ENCODE peak calls at places on chromosomes 4 and X, in seven cellular contexts. One of them, this sample, is unnamed.

GRCh38 chrX:153818571-153819397 is 11.6 kb downstream of the PDZD4 start:
- DNase-seq in GM12891: peak; percentile 58
- DNase-seq in activated CD4-positive, alpha-beta T cell treated with anti-CD3 and anti-CD28 coated beads for 48 hours: peak; percentile 57
- DNase-seq in islet precursor cell: peak; percentile 72
- DNase-seq in hypothalamus: no peak
- DNase-seq in fibroblast of the conjunctiva: no peak
- DNase-seq in CD8-positive, alpha-beta memory T cell: peak; percentile 61
- DNase-seq in this sample: no peak

GRCh38 chr4:143404555-143404954 is 67.9 kb downstream of the GAB1 start:
- DNase-seq in activated CD4-positive, alpha-beta T cell treated with anti-CD3 and anti-CD28 coated beads for 48 hours: no peak
- DNase-seq in GM12891: no peak
- DNase-seq in fibroblast of the conjunctiva: no peak
- DNase-seq in CD8-positive, alpha-beta memory T cell: no peak
- DNase-seq in islet precursor cell: no peak
- DNase-seq in hypothalamus: no peak
- DNase-seq in this sample: peak; percentile 87

GRCh38 chr4:108700358-108700757 is 50.0 kb downstream of the OSTC start:
- DNase-seq in GM12891: no peak
- DNase-seq in fibroblast of the conjunctiva: no peak
- DNase-seq in hypothalamus: no peak
- DNase-seq in islet precursor cell: no peak
- DNase-seq in CD8-positive, alpha-beta memory T cell: no peak
- DNase-seq in activated CD4-positive, alpha-beta T cell treated with anti-CD3 and anti-CD28 coated beads for 48 hours: no peak
- DNase-seq in this sample: no peak

GRCh38 chr4:15779336-15779735 is 1.2 kb downstream of the CD38 start:
- DNase-seq in GM12891: no peak
- DNase-seq in fibroblast of the conjunctiva: peak; percentile 33
- DNase-seq in CD8-positive, alpha-beta memory T cell: no peak
- DNase-seq in islet precursor cell: peak; percentile 59
- DNase-seq in activated CD4-positive, alpha-beta T cell treated with anti-CD3 and anti-CD28 coated beads for 48 hours: no peak
- DNase-seq in hypothalamus: no peak
- DNase-seq in this sample: no peak

GRCh38 chr4:138051157-138051556 is 191.0 kb downstream of the SLC7A11 start:
- DNase-seq in GM12891: no peak
- DNase-seq in hypothalamus: no peak
- DNase-seq in islet precursor cell: no peak
- DNase-seq in fibroblast of the conjunctiva: no peak
- DNase-seq in CD8-positive, alpha-beta memory T cell: no peak
- DNase-seq in activated CD4-positive, alpha-beta T cell treated with anti-CD3 and anti-CD28 coated beads for 48 hours: no peak
- DNase-seq in this sample: no peak

GRCh38 chr4:184329235-184330007 is 111.7 kb upstream of the ENPP6 start:
- DNase-seq in hypothalamus: no peak
- DNase-seq in GM12891: no peak
- DNase-seq in islet precursor cell: no peak
- DNase-seq in CD8-positive, alpha-beta memory T cell: no peak
- DNase-seq in fibroblast of the conjunctiva: no peak
- DNase-seq in activated CD4-positive, alpha-beta T cell treated with anti-CD3 and anti-CD28 coated beads for 48 hours: no peak
- DNase-seq in this sample: no peak

GRCh38 chr4:30181918-30182317 is 538.3 kb upstream of the PCDH7 start:
- DNase-seq in fibroblast of the conjunctiva: no peak
- DNase-seq in CD8-positive, alpha-beta memory T cell: no peak
- DNase-seq in activated CD4-positive, alpha-beta T cell treated with anti-CD3 and anti-CD28 coated beads for 48 hours: no peak
- DNase-seq in islet precursor cell: no peak
- DNase-seq in GM12891: no peak
- DNase-seq in hypothalamus: no peak
- DNase-seq in this sample: no peak

GRCh38 chr4:93814141-93814540 is 14.4 kb upstream of the ATOH1 start:
- DNase-seq in GM12891: no peak
- DNase-seq in hypothalamus: no peak
- DNase-seq in activated CD4-positive, alpha-beta T cell treated with anti-CD3 and anti-CD28 coated beads for 48 hours: no peak
- DNase-seq in islet precursor cell: no peak
- DNase-seq in CD8-positive, alpha-beta memory T cell: no peak
- DNase-seq in fibroblast of the conjunctiva: no peak
- DNase-seq in this sample: no peak

GRCh38 chr4:170388255-170388654 is 298.5 kb upstream of the AADAT start:
- DNase-seq in activated CD4-positive, alpha-beta T cell treated with anti-CD3 and anti-CD28 coated beads for 48 hours: no peak
- DNase-seq in islet precursor cell: no peak
- DNase-seq in hypothalamus: no peak
- DNase-seq in fibroblast of the conjunctiva: no peak
- DNase-seq in CD8-positive, alpha-beta memory T cell: no peak
- DNase-seq in GM12891: no peak
- DNase-seq in this sample: no peak

GRCh38 chrX:100654256-100654655 is 10.3 kb downstream of the SRPX2 start:
- DNase-seq in activated CD4-positive, alpha-beta T cell treated with anti-CD3 and anti-CD28 coated beads for 48 hours: no peak
- DNase-seq in GM12891: no peak
- DNase-seq in islet precursor cell: no peak
- DNase-seq in CD8-positive, alpha-beta memory T cell: no peak
- DNase-seq in hypothalamus: no peak
- DNase-seq in fibroblast of the conjunctiva: no peak
- DNase-seq in this sample: no peak

GRCh38 chr4:112340048-112340447 is 42.9 kb downstream of the ALPK1 start:
- DNase-seq in GM12891: no peak
- DNase-seq in CD8-positive, alpha-beta memory T cell: no peak
- DNase-seq in hypothalamus: no peak
- DNase-seq in activated CD4-positive, alpha-beta T cell treated with anti-CD3 and anti-CD28 coated beads for 48 hours: no peak
- DNase-seq in fibroblast of the conjunctiva: no peak
- DNase-seq in islet precursor cell: no peak
- DNase-seq in this sample: no peak

GRCh38 chrX:41332408-41332987 is 1.5 kb upstream of the DDX3X start:
- DNase-seq in activated CD4-positive, alpha-beta T cell treated with anti-CD3 and anti-CD28 coated beads for 48 hours: peak; percentile 35
- DNase-seq in CD8-positive, alpha-beta memory T cell: no peak
- DNase-seq in fibroblast of the conjunctiva: no peak
- DNase-seq in islet precursor cell: no peak
- DNase-seq in GM12891: no peak
- DNase-seq in hypothalamus: no peak
- DNase-seq in this sample: no peak

GRCh38 chr4:57136281-57136680 is 26.1 kb upstream of the IGFBP7 start:
- DNase-seq in CD8-positive, alpha-beta memory T cell: no peak
- DNase-seq in fibroblast of the conjunctiva: no peak
- DNase-seq in islet precursor cell: no peak
- DNase-seq in GM12891: no peak
- DNase-seq in activated CD4-positive, alpha-beta T cell treated with anti-CD3 and anti-CD28 coated beads for 48 hours: no peak
- DNase-seq in hypothalamus: no peak
- DNase-seq in this sample: no peak

GRCh38 chrX:48470110-48470832 is at the start of gene SLC38A5:
- DNase-seq in GM12891: no peak
- DNase-seq in activated CD4-positive, alpha-beta T cell treated with anti-CD3 and anti-CD28 coated beads for 48 hours: no peak
- DNase-seq in hypothalamus: no peak
- DNase-seq in CD8-positive, alpha-beta memory T cell: no peak
- DNase-seq in fibroblast of the conjunctiva: no peak
- DNase-seq in islet precursor cell: peak; percentile 43
- DNase-seq in this sample: no peak

GRCh38 chr4:106893395-106893881 is 142.7 kb downstream of the DKK2 start:
- DNase-seq in GM12891: no peak
- DNase-seq in activated CD4-positive, alpha-beta T cell treated with anti-CD3 and anti-CD28 coated beads for 48 hours: no peak
- DNase-seq in fibroblast of the conjunctiva: no peak
- DNase-seq in islet precursor cell: peak; percentile 51
- DNase-seq in hypothalamus: no peak
- DNase-seq in CD8-positive, alpha-beta memory T cell: no peak
- DNase-seq in this sample: no peak